ENCODE peak calls at places on chromosomes 5 and 9, in ten cellular contexts. E is glomerular endothelial cell, T is GM13977, W is amniotic epithelial cell, U is vagina, Q is T-helper 2 cell, N is pancreas, R is mesenchymal stem cell, F is breast epithelium, H is transverse colon. I is an unnamed sample.

GRCh38 chr9:36929350-36929675 is 104.8 kb downstream of the PAX5 start:
- DNase-seq in E (no peak), T (no peak), W (no peak), U (no peak), Q (no peak), N (no peak), R (no peak), F (no peak), H (no peak), I (no peak)

GRCh38 chr5:57445715-57446037 is 36.9 kb downstream of the ACTBL2 start:
- DNase-seq in E (no peak), T (no peak), W (no peak), U (no peak), Q (no peak), N (no peak), R (no peak), F (no peak), H (no peak), I (no peak)

GRCh38 chr9:129509508-129509907 is 111.4 kb downstream of the C9orf50 start:
- DNase-seq in E (no peak), T (no peak), W (peak), U (no peak), Q (no peak), N (no peak), R (peak), F (no peak), H (no peak), I (peak)

GRCh38 chr5:169413416-169413815 is 112.5 kb upstream of the SLIT3 start:
- DNase-seq in E (no peak), T (no peak), W (no peak), U (no peak), Q (no peak), N (no peak), R (no peak), F (no peak), H (no peak), I (no peak)

GRCh38 chr9:93252781-93253530 is 69.0 kb downstream of the WNK2 start:
- DNase-seq in E (no peak), T (no peak), W (no peak), U (no peak), Q (no peak), N (no peak), R (no peak), F (no peak), H (peak), I (no peak)

GRCh38 chr9:129891519-129891918 is 56.3 kb downstream of the USP20 start:
- DNase-seq in E (no peak), T (no peak), W (no peak), U (no peak), Q (no peak), N (no peak), R (peak), F (no peak), H (no peak), I (no peak)

GRCh38 chr9:127903557-127904475 is 4.4 kb upstream of the ST6GALNAC6 start:
- DNase-seq in E (no peak), T (no peak), W (no peak), U (no peak), Q (peak), N (no peak), R (peak), F (no peak), H (peak), I (no peak)

GRCh38 chr5:14714706-14715105 is 50.2 kb downstream of the OTULIN start:
- DNase-seq in E (no peak), T (no peak), W (peak), U (no peak), Q (no peak), N (no peak), R (no peak), F (no peak), H (no peak), I (no peak)

GRCh38 chr9:122121931-122122330 is 28.8 kb upstream of the TTLL11 start:
- DNase-seq in E (no peak), T (no peak), W (no peak), U (no peak), Q (no peak), N (no peak), R (no peak), F (no peak), H (no peak), I (no peak)

GRCh38 chr9:37801287-37801850 is 772 bp downstream of the DCAF10 start:
- DNase-seq in E (no peak), T (peak), W (peak), U (no peak), Q (no peak), N (peak), R (peak), F (no peak), H (peak), I (peak)